ENCODE peak calls at places on chromosomes 1 and 21, in seven cellular contexts. One of them, this sample, is unnamed.

GRCh38 chr1:218525451-218526197 is 180.5 kb downstream of the TGFB2 start:
- DNase-seq in CD4-positive, alpha-beta T cell: no peak
- DNase-seq in SK-N-SH: no peak
- DNase-seq in HFFc6: no peak
- DNase-seq in right atrium auricular region: no peak
- DNase-seq in neural crest cell: no peak
- DNase-seq in OCI-LY7: no peak
- DNase-seq in this sample: no peak

GRCh38 chr1:17279001-17279830 is 28.8 kb upstream of the PADI4 start:
- DNase-seq in CD4-positive, alpha-beta T cell: no peak
- DNase-seq in SK-N-SH: no peak
- DNase-seq in HFFc6: no peak
- DNase-seq in right atrium auricular region: no peak
- DNase-seq in neural crest cell: no peak
- DNase-seq in OCI-LY7: no peak
- DNase-seq in this sample: no peak

GRCh38 chr1:234909851-234910250 is 218.8 kb downstream of the TOMM20 start:
- DNase-seq in CD4-positive, alpha-beta T cell: no peak
- DNase-seq in SK-N-SH: no peak
- DNase-seq in HFFc6: no peak
- DNase-seq in right atrium auricular region: no peak
- DNase-seq in neural crest cell: no peak
- DNase-seq in OCI-LY7: no peak
- DNase-seq in this sample: no peak

GRCh38 chr21:33206771-33207290 is 22.9 kb upstream of the IFNAR2 start:
- DNase-seq in CD4-positive, alpha-beta T cell: no peak
- DNase-seq in SK-N-SH: no peak
- DNase-seq in HFFc6: no peak
- DNase-seq in right atrium auricular region: no peak
- DNase-seq in neural crest cell: no peak
- DNase-seq in OCI-LY7: no peak
- DNase-seq in this sample: no peak

GRCh38 chr1:228276361-228276831 is 68.6 kb downstream of the OBSCN start:
- DNase-seq in CD4-positive, alpha-beta T cell: no peak
- DNase-seq in SK-N-SH: no peak
- DNase-seq in HFFc6: no peak
- DNase-seq in right atrium auricular region: no peak
- DNase-seq in neural crest cell: no peak
- DNase-seq in OCI-LY7: no peak
- DNase-seq in this sample: no peak

GRCh38 chr1:235468970-235469369 is 35.3 kb downstream of the B3GALNT2 start:
- DNase-seq in CD4-positive, alpha-beta T cell: no peak
- DNase-seq in SK-N-SH: no peak
- DNase-seq in HFFc6: peak
- DNase-seq in right atrium auricular region: no peak
- DNase-seq in neural crest cell: no peak
- DNase-seq in OCI-LY7: no peak
- DNase-seq in this sample: no peak

GRCh38 chr1:10733967-10734366 is 62.5 kb downstream of the CASZ1 start:
- DNase-seq in CD4-positive, alpha-beta T cell: no peak
- DNase-seq in SK-N-SH: no peak
- DNase-seq in HFFc6: no peak
- DNase-seq in right atrium auricular region: peak
- DNase-seq in neural crest cell: no peak
- DNase-seq in OCI-LY7: no peak
- DNase-seq in this sample: peak

GRCh38 chr1:55812281-55812680 is 597.1 kb upstream of the USP24 start:
- DNase-seq in CD4-positive, alpha-beta T cell: no peak
- DNase-seq in SK-N-SH: no peak
- DNase-seq in HFFc6: no peak
- DNase-seq in right atrium auricular region: no peak
- DNase-seq in neural crest cell: no peak
- DNase-seq in OCI-LY7: no peak
- DNase-seq in this sample: no peak

GRCh38 chr1:116805398-116805797 is 51.2 kb downstream of the CD2 start:
- DNase-seq in CD4-positive, alpha-beta T cell: no peak
- DNase-seq in SK-N-SH: no peak
- DNase-seq in HFFc6: no peak
- DNase-seq in right atrium auricular region: no peak
- DNase-seq in neural crest cell: no peak
- DNase-seq in OCI-LY7: no peak
- DNase-seq in this sample: no peak

GRCh38 chr1:50268049-50268448 is 155.2 kb downstream of the DMRTA2 start:
- DNase-seq in CD4-positive, alpha-beta T cell: no peak
- DNase-seq in SK-N-SH: no peak
- DNase-seq in HFFc6: no peak
- DNase-seq in right atrium auricular region: no peak
- DNase-seq in neural crest cell: no peak
- DNase-seq in OCI-LY7: peak
- DNase-seq in this sample: no peak

GRCh38 chr1:198462365-198463025 is 78.0 kb downstream of the ATP6V1G3 start:
- DNase-seq in CD4-positive, alpha-beta T cell: no peak
- DNase-seq in SK-N-SH: no peak
- DNase-seq in HFFc6: peak
- DNase-seq in right atrium auricular region: no peak
- DNase-seq in neural crest cell: no peak
- DNase-seq in OCI-LY7: no peak
- DNase-seq in this sample: no peak

GRCh38 chr1:76861149-76861548 is 6.1 kb upstream of the ST6GALNAC5 start:
- DNase-seq in CD4-positive, alpha-beta T cell: no peak
- DNase-seq in SK-N-SH: no peak
- DNase-seq in HFFc6: no peak
- DNase-seq in right atrium auricular region: no peak
- DNase-seq in neural crest cell: no peak
- DNase-seq in OCI-LY7: no peak
- DNase-seq in this sample: no peak

GRCh38 chr21:25501996-25502665 is 105.2 kb downstream of the MRPL39 start:
- DNase-seq in CD4-positive, alpha-beta T cell: no peak
- DNase-seq in SK-N-SH: no peak
- DNase-seq in HFFc6: no peak
- DNase-seq in right atrium auricular region: no peak
- DNase-seq in neural crest cell: no peak
- DNase-seq in OCI-LY7: no peak
- DNase-seq in this sample: no peak

GRCh38 chr1:246324711-246325110 is 182.4 kb downstream of the SMYD3 start:
- DNase-seq in CD4-positive, alpha-beta T cell: no peak
- DNase-seq in SK-N-SH: no peak
- DNase-seq in HFFc6: peak
- DNase-seq in right atrium auricular region: no peak
- DNase-seq in neural crest cell: no peak
- DNase-seq in OCI-LY7: no peak
- DNase-seq in this sample: no peak

GRCh38 chr1:54273092-54273836 is 73.3 kb downstream of the MRPL37 start:
- DNase-seq in CD4-positive, alpha-beta T cell: no peak
- DNase-seq in SK-N-SH: peak
- DNase-seq in HFFc6: peak
- DNase-seq in right atrium auricular region: peak
- DNase-seq in neural crest cell: peak
- DNase-seq in OCI-LY7: peak
- DNase-seq in this sample: no peak

GRCh38 chr1:205840524-205840923 is 9.4 kb downstream of the PM20D1 start:
- DNase-seq in CD4-positive, alpha-beta T cell: no peak
- DNase-seq in SK-N-SH: no peak
- DNase-seq in HFFc6: no peak
- DNase-seq in right atrium auricular region: no peak
- DNase-seq in neural crest cell: no peak
- DNase-seq in OCI-LY7: no peak
- DNase-seq in this sample: no peak

GRCh38 chr1:11858968-11859871 is 475 bp upstream of the NPPB start:
- DNase-seq in CD4-positive, alpha-beta T cell: peak
- DNase-seq in SK-N-SH: no peak
- DNase-seq in HFFc6: peak
- DNase-seq in right atrium auricular region: no peak
- DNase-seq in neural crest cell: peak
- DNase-seq in OCI-LY7: peak
- DNase-seq in this sample: peak

GRCh38 chr1:211497489-211498045 is 5.6 kb upstream of the RD3 start:
- DNase-seq in CD4-positive, alpha-beta T cell: no peak
- DNase-seq in SK-N-SH: no peak
- DNase-seq in HFFc6: no peak
- DNase-seq in right atrium auricular region: no peak
- DNase-seq in neural crest cell: no peak
- DNase-seq in OCI-LY7: no peak
- DNase-seq in this sample: no peak

GRCh38 chr1:219788091-219788490 is 140.3 kb downstream of the SLC30A10 start:
- DNase-seq in CD4-positive, alpha-beta T cell: no peak
- DNase-seq in SK-N-SH: no peak
- DNase-seq in HFFc6: no peak
- DNase-seq in right atrium auricular region: no peak
- DNase-seq in neural crest cell: no peak
- DNase-seq in OCI-LY7: no peak
- DNase-seq in this sample: no peak

GRCh38 chr1:168428063-168428731 is 115.6 kb downstream of the XCL2 start:
- DNase-seq in CD4-positive, alpha-beta T cell: no peak
- DNase-seq in SK-N-SH: peak
- DNase-seq in HFFc6: peak
- DNase-seq in right atrium auricular region: no peak
- DNase-seq in neural crest cell: no peak
- DNase-seq in OCI-LY7: no peak
- DNase-seq in this sample: no peak

DNA sequence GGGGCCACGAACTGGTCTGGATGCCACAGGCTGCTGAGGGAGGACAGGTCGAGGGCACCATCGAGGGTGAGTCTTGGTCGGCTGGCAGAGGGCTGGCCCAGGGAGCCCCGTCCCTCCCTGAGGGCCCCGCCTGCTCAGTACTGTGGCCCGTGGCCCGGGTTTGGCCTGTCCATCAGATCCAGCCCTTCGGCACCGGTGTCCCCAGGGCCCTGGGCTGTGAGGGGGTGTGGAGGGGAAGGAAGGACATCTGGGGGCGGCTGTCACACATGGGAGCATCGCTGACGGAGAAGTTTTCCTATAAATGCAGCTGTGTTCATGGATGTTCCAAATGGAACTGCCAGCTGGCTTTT is 54.2 kb downstream of the SLX9 start:
- DNase-seq in CD4-positive, alpha-beta T cell: no peak
- DNase-seq in SK-N-SH: no peak
- DNase-seq in HFFc6: no peak
- DNase-seq in right atrium auricular region: no peak
- DNase-seq in neural crest cell: no peak
- DNase-seq in OCI-LY7: no peak
- DNase-seq in this sample: no peak
- TF ChIP-seq CTCF in CD4-positive, alpha-beta T cell: no peak
- TF ChIP-seq CTCF in SK-N-SH: no peak
- TF ChIP-seq CTCF in HFFc6: no peak
- TF ChIP-seq CTCF in right atrium auricular region: no peak
- TF ChIP-seq CTCF in neural crest cell: no peak
- TF ChIP-seq CTCF in OCI-LY7: no peak
- TF ChIP-seq CTCF in this sample: no peak

DNA sequence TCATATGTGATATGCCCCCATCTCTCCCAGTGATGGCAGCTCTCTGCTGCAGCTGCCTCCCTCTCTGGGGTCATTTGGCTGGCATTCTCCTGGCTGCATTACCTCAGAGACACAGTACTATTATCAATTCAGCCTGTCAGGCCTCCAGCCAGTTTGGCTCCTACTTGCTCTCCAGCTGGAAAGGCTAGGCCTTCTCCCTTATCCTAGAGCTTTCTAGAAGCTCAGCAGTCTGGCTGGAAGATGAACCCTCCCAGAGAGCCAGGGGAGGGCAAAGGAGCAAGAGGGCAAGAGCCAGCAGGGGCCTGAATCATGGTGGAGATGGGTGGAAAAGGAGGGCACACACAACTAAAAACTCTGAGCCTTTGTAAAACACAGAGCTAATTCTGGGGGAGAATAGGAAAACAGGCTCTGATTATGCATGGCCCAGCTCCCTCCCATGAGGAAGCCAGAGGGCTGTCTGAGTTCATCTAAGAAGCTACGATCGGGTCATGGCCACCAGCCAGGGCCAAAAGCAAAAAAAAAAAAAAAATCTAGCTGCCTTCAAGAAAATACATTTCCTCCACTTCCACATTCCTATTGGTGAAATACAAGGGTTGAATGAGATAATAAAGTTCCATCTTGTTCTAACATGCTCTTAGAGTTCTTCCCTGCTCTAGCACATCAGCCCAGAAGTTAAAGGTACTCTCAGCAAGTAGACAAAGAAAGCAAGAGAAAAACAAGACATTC is 8.8 kb downstream of the LAMB3 start:
- DNase-seq in CD4-positive, alpha-beta T cell: no peak
- DNase-seq in SK-N-SH: no peak
- DNase-seq in HFFc6: no peak
- DNase-seq in right atrium auricular region: no peak
- DNase-seq in neural crest cell: no peak
- DNase-seq in OCI-LY7: no peak
- DNase-seq in this sample: no peak
- TF ChIP-seq CTCF in CD4-positive, alpha-beta T cell: no peak
- TF ChIP-seq CTCF in SK-N-SH: no peak
- TF ChIP-seq CTCF in HFFc6: no peak
- TF ChIP-seq CTCF in right atrium auricular region: no peak
- TF ChIP-seq CTCF in neural crest cell: no peak
- TF ChIP-seq CTCF in OCI-LY7: no peak
- TF ChIP-seq CTCF in this sample: no peak

DNA sequence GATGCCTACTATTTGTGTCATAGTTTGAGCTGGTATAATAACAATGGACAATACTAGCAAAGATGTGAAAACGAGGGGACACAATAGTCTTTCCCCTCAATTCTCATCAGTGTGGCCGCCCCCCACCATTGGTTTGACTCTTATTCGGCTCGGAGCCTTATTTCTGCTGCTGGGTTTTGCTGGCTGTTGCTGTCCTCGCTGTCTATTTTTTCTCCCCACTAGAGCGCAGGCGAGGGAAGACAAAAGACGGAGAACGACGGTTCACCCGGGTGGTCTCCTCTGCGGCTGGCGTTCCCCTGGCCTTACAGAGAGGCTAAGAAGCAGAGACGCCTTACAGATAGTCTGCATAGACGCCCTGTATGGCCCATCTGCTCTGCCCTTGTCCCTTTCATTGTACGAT is 19.4 kb downstream of the CLIC6 start:
- DNase-seq in CD4-positive, alpha-beta T cell: no peak
- DNase-seq in SK-N-SH: peak
- DNase-seq in HFFc6: no peak
- DNase-seq in right atrium auricular region: no peak
- DNase-seq in neural crest cell: no peak
- DNase-seq in OCI-LY7: peak
- DNase-seq in this sample: no peak
- TF ChIP-seq CTCF in CD4-positive, alpha-beta T cell: no peak
- TF ChIP-seq CTCF in SK-N-SH: peak
- TF ChIP-seq CTCF in HFFc6: peak
- TF ChIP-seq CTCF in right atrium auricular region: no peak
- TF ChIP-seq CTCF in neural crest cell: no peak
- TF ChIP-seq CTCF in OCI-LY7: peak
- TF ChIP-seq CTCF in this sample: peak

GRCh38 chr1:90802622-90803021 is 85.5 kb upstream of the BARHL2 start:
- DNase-seq in CD4-positive, alpha-beta T cell: no peak
- DNase-seq in SK-N-SH: no peak
- DNase-seq in HFFc6: no peak
- DNase-seq in right atrium auricular region: no peak
- DNase-seq in neural crest cell: no peak
- DNase-seq in OCI-LY7: peak
- DNase-seq in this sample: no peak

GRCh38 chr1:90798883-90799282 is 81.8 kb upstream of the BARHL2 start:
- DNase-seq in CD4-positive, alpha-beta T cell: no peak
- DNase-seq in SK-N-SH: no peak
- DNase-seq in HFFc6: no peak
- DNase-seq in right atrium auricular region: no peak
- DNase-seq in neural crest cell: no peak
- DNase-seq in OCI-LY7: no peak
- DNase-seq in this sample: no peak

GRCh38 chr1:90795396-90795795 is 78.3 kb upstream of the BARHL2 start:
- DNase-seq in CD4-positive, alpha-beta T cell: no peak
- DNase-seq in SK-N-SH: no peak
- DNase-seq in HFFc6: no peak
- DNase-seq in right atrium auricular region: no peak
- DNase-seq in neural crest cell: no peak
- DNase-seq in OCI-LY7: no peak
- DNase-seq in this sample: no peak

GRCh38 chr1:90800012-90800717 is 83.1 kb upstream of the BARHL2 start:
- DNase-seq in CD4-positive, alpha-beta T cell: no peak
- DNase-seq in SK-N-SH: no peak
- DNase-seq in HFFc6: no peak
- DNase-seq in right atrium auricular region: no peak
- DNase-seq in neural crest cell: no peak
- DNase-seq in OCI-LY7: no peak
- DNase-seq in this sample: no peak
- TF ChIP-seq CTCF in CD4-positive, alpha-beta T cell: no peak
- TF ChIP-seq CTCF in SK-N-SH: no peak
- TF ChIP-seq CTCF in HFFc6: no peak
- TF ChIP-seq CTCF in right atrium auricular region: no peak
- TF ChIP-seq CTCF in neural crest cell: no peak
- TF ChIP-seq CTCF in OCI-LY7: no peak
- TF ChIP-seq CTCF in this sample: no peak